ENCODE peak calls at places on chromosomes 7 and 10, in six cellular contexts. One of them, this sample, is unnamed.

GRCh38 chr7:139360948-139361307 is 1.2 kb downstream of the LUC7L2 start:
- DNase-seq in activated T-helper 1 cell treated with anti-CD3 and anti-CD28 coated beads, Interleukin-2, amount 50 U/mL, for 16 hours: no peak
- DNase-seq in OCI-LY7: no peak
- DNase-seq in AG04449: no peak
- DNase-seq in naive thymus-derived CD8-positive, alpha-beta T cell: no peak
- DNase-seq in NCI-H2081: no peak
- DNase-seq in this sample: no peak

GRCh38 chr10:131435760-131436448 is 124.4 kb upstream of the TCERG1L start:
- DNase-seq in activated T-helper 1 cell treated with anti-CD3 and anti-CD28 coated beads, Interleukin-2, amount 50 U/mL, for 16 hours: no peak
- DNase-seq in NCI-H2081: no peak
- DNase-seq in naive thymus-derived CD8-positive, alpha-beta T cell: no peak
- DNase-seq in AG04449: no peak
- DNase-seq in OCI-LY7: no peak
- DNase-seq in this sample: no peak

GRCh38 chr7:115851291-115851690 is 179.3 kb downstream of the TFEC start:
- DNase-seq in OCI-LY7: peak
- DNase-seq in NCI-H2081: peak
- DNase-seq in naive thymus-derived CD8-positive, alpha-beta T cell: no peak
- DNase-seq in AG04449: no peak
- DNase-seq in activated T-helper 1 cell treated with anti-CD3 and anti-CD28 coated beads, Interleukin-2, amount 50 U/mL, for 16 hours: no peak
- DNase-seq in this sample: peak

GRCh38 chr7:34430456-34430855 is 227.6 kb upstream of the NPSR1 start:
- DNase-seq in NCI-H2081: no peak
- DNase-seq in OCI-LY7: no peak
- DNase-seq in naive thymus-derived CD8-positive, alpha-beta T cell: no peak
- DNase-seq in activated T-helper 1 cell treated with anti-CD3 and anti-CD28 coated beads, Interleukin-2, amount 50 U/mL, for 16 hours: no peak
- DNase-seq in AG04449: peak
- DNase-seq in this sample: no peak

GRCh38 chr10:46538723-46539426 is 17.6 kb downstream of the GPRIN2 start:
- DNase-seq in AG04449: no peak
- DNase-seq in naive thymus-derived CD8-positive, alpha-beta T cell: no peak
- DNase-seq in OCI-LY7: no peak
- DNase-seq in activated T-helper 1 cell treated with anti-CD3 and anti-CD28 coated beads, Interleukin-2, amount 50 U/mL, for 16 hours: no peak
- DNase-seq in NCI-H2081: no peak
- DNase-seq in this sample: no peak

GRCh38 chr7:23915196-23915595 is 205.2 kb downstream of the STK31 start:
- DNase-seq in naive thymus-derived CD8-positive, alpha-beta T cell: no peak
- DNase-seq in NCI-H2081: no peak
- DNase-seq in AG04449: no peak
- DNase-seq in OCI-LY7: no peak
- DNase-seq in activated T-helper 1 cell treated with anti-CD3 and anti-CD28 coated beads, Interleukin-2, amount 50 U/mL, for 16 hours: no peak
- DNase-seq in this sample: no peak

GRCh38 chr10:91603931-91604331 is 28.9 kb downstream of the PPP1R3C start:
- DNase-seq in activated T-helper 1 cell treated with anti-CD3 and anti-CD28 coated beads, Interleukin-2, amount 50 U/mL, for 16 hours: no peak
- DNase-seq in naive thymus-derived CD8-positive, alpha-beta T cell: no peak
- DNase-seq in OCI-LY7: no peak
- DNase-seq in NCI-H2081: no peak
- DNase-seq in AG04449: no peak
- DNase-seq in this sample: no peak

GRCh38 chr10:72084094-72084459 is 4.3 kb downstream of the SPOCK2 start:
- DNase-seq in naive thymus-derived CD8-positive, alpha-beta T cell: peak
- DNase-seq in OCI-LY7: peak
- DNase-seq in activated T-helper 1 cell treated with anti-CD3 and anti-CD28 coated beads, Interleukin-2, amount 50 U/mL, for 16 hours: peak
- DNase-seq in NCI-H2081: no peak
- DNase-seq in AG04449: no peak
- DNase-seq in this sample: no peak

GRCh38 chr7:150397376-150398107 is 18.4 kb downstream of the ZNF775 start:
- DNase-seq in NCI-H2081: no peak
- DNase-seq in activated T-helper 1 cell treated with anti-CD3 and anti-CD28 coated beads, Interleukin-2, amount 50 U/mL, for 16 hours: no peak
- DNase-seq in OCI-LY7: no peak
- DNase-seq in naive thymus-derived CD8-positive, alpha-beta T cell: no peak
- DNase-seq in AG04449: no peak
- DNase-seq in this sample: no peak

GRCh38 chr10:100623541-100623940 is 87.8 kb downstream of the HIF1AN start:
- DNase-seq in naive thymus-derived CD8-positive, alpha-beta T cell: no peak
- DNase-seq in OCI-LY7: no peak
- DNase-seq in AG04449: no peak
- DNase-seq in NCI-H2081: no peak
- DNase-seq in activated T-helper 1 cell treated with anti-CD3 and anti-CD28 coated beads, Interleukin-2, amount 50 U/mL, for 16 hours: no peak
- DNase-seq in this sample: no peak

GRCh38 chr10:42951486-42952251 is 125.2 kb upstream of the RET start:
- DNase-seq in AG04449: no peak
- DNase-seq in naive thymus-derived CD8-positive, alpha-beta T cell: no peak
- DNase-seq in NCI-H2081: no peak
- DNase-seq in OCI-LY7: no peak
- DNase-seq in activated T-helper 1 cell treated with anti-CD3 and anti-CD28 coated beads, Interleukin-2, amount 50 U/mL, for 16 hours: no peak
- DNase-seq in this sample: no peak

GRCh38 chr7:142357953-142358520 is 100.2 kb upstream of the PRSS58 start:
- DNase-seq in NCI-H2081: peak
- DNase-seq in activated T-helper 1 cell treated with anti-CD3 and anti-CD28 coated beads, Interleukin-2, amount 50 U/mL, for 16 hours: peak
- DNase-seq in AG04449: peak
- DNase-seq in OCI-LY7: peak
- DNase-seq in naive thymus-derived CD8-positive, alpha-beta T cell: no peak
- DNase-seq in this sample: peak

GRCh38 chr10:4693967-4694366 is 132.0 kb upstream of the AKR1E2 start:
- DNase-seq in AG04449: no peak
- DNase-seq in NCI-H2081: no peak
- DNase-seq in OCI-LY7: no peak
- DNase-seq in naive thymus-derived CD8-positive, alpha-beta T cell: no peak
- DNase-seq in activated T-helper 1 cell treated with anti-CD3 and anti-CD28 coated beads, Interleukin-2, amount 50 U/mL, for 16 hours: no peak
- DNase-seq in this sample: no peak

GRCh38 chr7:4015371-4015770 is 666.7 kb upstream of the FOXK1 start:
- DNase-seq in NCI-H2081: no peak
- DNase-seq in OCI-LY7: no peak
- DNase-seq in naive thymus-derived CD8-positive, alpha-beta T cell: no peak
- DNase-seq in activated T-helper 1 cell treated with anti-CD3 and anti-CD28 coated beads, Interleukin-2, amount 50 U/mL, for 16 hours: no peak
- DNase-seq in AG04449: no peak
- DNase-seq in this sample: no peak

GRCh38 chr7:2494191-2495130 is 18.3 kb upstream of the GRIFIN start:
- DNase-seq in naive thymus-derived CD8-positive, alpha-beta T cell: no peak
- DNase-seq in NCI-H2081: no peak
- DNase-seq in activated T-helper 1 cell treated with anti-CD3 and anti-CD28 coated beads, Interleukin-2, amount 50 U/mL, for 16 hours: no peak
- DNase-seq in AG04449: no peak
- DNase-seq in OCI-LY7: no peak
- DNase-seq in this sample: no peak

GRCh38 chr7:12162420-12163113 is 48.5 kb upstream of the TMEM106B start:
- DNase-seq in naive thymus-derived CD8-positive, alpha-beta T cell: no peak
- DNase-seq in NCI-H2081: no peak
- DNase-seq in activated T-helper 1 cell treated with anti-CD3 and anti-CD28 coated beads, Interleukin-2, amount 50 U/mL, for 16 hours: no peak
- DNase-seq in AG04449: no peak
- DNase-seq in OCI-LY7: no peak
- DNase-seq in this sample: peak

GRCh38 chr7:42263971-42264370 is 27.0 kb upstream of the GLI3 start:
- DNase-seq in AG04449: no peak
- DNase-seq in NCI-H2081: no peak
- DNase-seq in naive thymus-derived CD8-positive, alpha-beta T cell: no peak
- DNase-seq in activated T-helper 1 cell treated with anti-CD3 and anti-CD28 coated beads, Interleukin-2, amount 50 U/mL, for 16 hours: no peak
- DNase-seq in OCI-LY7: no peak
- DNase-seq in this sample: no peak

GRCh38 chr10:93873427-93874115 is 20.2 kb upstream of the SLC35G1 start:
- DNase-seq in NCI-H2081: no peak
- DNase-seq in naive thymus-derived CD8-positive, alpha-beta T cell: no peak
- DNase-seq in OCI-LY7: no peak
- DNase-seq in AG04449: peak
- DNase-seq in activated T-helper 1 cell treated with anti-CD3 and anti-CD28 coated beads, Interleukin-2, amount 50 U/mL, for 16 hours: no peak
- DNase-seq in this sample: no peak

GRCh38 chr10:30862486-30862885 is 169.2 kb downstream of the ZNF438 start:
- DNase-seq in NCI-H2081: no peak
- DNase-seq in AG04449: peak
- DNase-seq in naive thymus-derived CD8-positive, alpha-beta T cell: no peak
- DNase-seq in OCI-LY7: no peak
- DNase-seq in activated T-helper 1 cell treated with anti-CD3 and anti-CD28 coated beads, Interleukin-2, amount 50 U/mL, for 16 hours: no peak
- DNase-seq in this sample: no peak

GRCh38 chr7:153090757-153091156 is 331.2 kb downstream of the ACTR3B start:
- DNase-seq in NCI-H2081: no peak
- DNase-seq in activated T-helper 1 cell treated with anti-CD3 and anti-CD28 coated beads, Interleukin-2, amount 50 U/mL, for 16 hours: no peak
- DNase-seq in OCI-LY7: no peak
- DNase-seq in naive thymus-derived CD8-positive, alpha-beta T cell: no peak
- DNase-seq in AG04449: no peak
- DNase-seq in this sample: no peak

GRCh38 chr7:50211306-50212015 is 93.1 kb upstream of the IKZF1 start:
- DNase-seq in AG04449: no peak
- DNase-seq in OCI-LY7: no peak
- DNase-seq in naive thymus-derived CD8-positive, alpha-beta T cell: no peak
- DNase-seq in NCI-H2081: peak
- DNase-seq in activated T-helper 1 cell treated with anti-CD3 and anti-CD28 coated beads, Interleukin-2, amount 50 U/mL, for 16 hours: no peak
- DNase-seq in this sample: no peak

GRCh38 chr7:30553141-30553540 is 41.5 kb upstream of the GARS1 start:
- DNase-seq in naive thymus-derived CD8-positive, alpha-beta T cell: no peak
- DNase-seq in OCI-LY7: no peak
- DNase-seq in AG04449: no peak
- DNase-seq in NCI-H2081: no peak
- DNase-seq in activated T-helper 1 cell treated with anti-CD3 and anti-CD28 coated beads, Interleukin-2, amount 50 U/mL, for 16 hours: no peak
- DNase-seq in this sample: no peak

This sample was measured in HS-27A.